ENCODE peak calls at places on chromosomes 4 and X, in ten cellular contexts. O is GM10248, J is MCF 10A, Y is left ventricle myocardium inferior, D is GM23338, U is mesothelial cell of epicardium, X is HFF-Myc, W is IMR-90, T is cardiac fibroblast, Q is astrocyte of the spinal cord. A is an unnamed sample.

GRCh38 chrX:42096262-42096939 is 173.0 kb upstream of the CASK start:
- DNase-seq in O (no peak), J (no peak), Y (no peak), D (no peak), U (no peak), X (peak), W (peak), T (peak), Q (peak), A (no peak)

GRCh38 chrX:103530540-103530939 is 11.3 kb upstream of the RAB40A start:
- DNase-seq in O (no peak), J (no peak), Y (no peak), D (no peak), U (no peak), X (no peak), W (peak), T (no peak), Q (no peak), A (no peak)

GRCh38 chr4:24772952-24773351 is 22.4 kb upstream of the SOD3 start:
- DNase-seq in O (no peak), J (no peak), Y (no peak), D (no peak), U (no peak), X (no peak), W (no peak), T (no peak), Q (no peak), A (no peak)

GRCh38 chrX:67612231-67612630 is 68.4 kb downstream of the AR start:
- DNase-seq in O (no peak), J (peak), Y (no peak), D (no peak), U (no peak), X (no peak), W (peak), T (peak), Q (peak), A (no peak)

GRCh38 chrX:19776753-19777152 is 110.6 kb downstream of the SH3KBP1 start:
- DNase-seq in O (no peak), J (no peak), Y (no peak), D (no peak), U (no peak), X (no peak), W (no peak), T (no peak), Q (no peak), A (no peak)

GRCh38 chr4:68951078-68951805 is at the start of gene UGT2A3:
- DNase-seq in O (no peak), J (no peak), Y (no peak), D (peak), U (no peak), X (no peak), W (no peak), T (no peak), Q (no peak), A (no peak)

GRCh38 chr4:81621490-81621889 is 149.8 kb upstream of the RASGEF1B start:
- DNase-seq in O (no peak), J (no peak), Y (no peak), D (no peak), U (no peak), X (no peak), W (no peak), T (no peak), Q (no peak), A (no peak)

GRCh38 chr4:161937596-161937995 is 226.2 kb downstream of the FSTL5 start:
- DNase-seq in O (no peak), J (no peak), Y (no peak), D (no peak), U (no peak), X (peak), W (no peak), T (no peak), Q (peak), A (no peak)

GRCh38 chr4:6188687-6189305 is 11.6 kb downstream of the JAKMIP1 start:
- DNase-seq in O (no peak), J (no peak), Y (no peak), D (no peak), U (no peak), X (no peak), W (no peak), T (no peak), Q (no peak), A (no peak)

GRCh38 chrX:97309717-97310116 is 426.0 kb downstream of the RPA4 start:
- DNase-seq in O (no peak), J (no peak), Y (no peak), D (no peak), U (no peak), X (no peak), W (no peak), T (no peak), Q (no peak), A (no peak)

GRCh38 chr4:187883836-187884235 is 111.7 kb upstream of the ZFP42 start:
- DNase-seq in O (no peak), J (no peak), Y (no peak), D (peak), U (no peak), X (no peak), W (no peak), T (no peak), Q (no peak), A (no peak)

GRCh38 chr4:8862800-8863758 is 8.6 kb downstream of the HMX1 start:
- DNase-seq in O (no peak), J (no peak), Y (no peak), D (peak), U (no peak), X (no peak), W (no peak), T (no peak), Q (no peak), A (no peak)

GRCh38 chr4:181150173-181150572 is 1093.0 kb upstream of the TENM3 start:
- DNase-seq in O (no peak), J (peak), Y (no peak), D (no peak), U (no peak), X (no peak), W (no peak), T (no peak), Q (peak), A (no peak)

GRCh38 chrX:130523460-130524394 is 121.9 kb downstream of the RBMX2 start:
- DNase-seq in O (no peak), J (no peak), Y (peak), D (peak), U (peak), X (no peak), W (no peak), T (peak), Q (peak), A (no peak)

GRCh38 chr4:150244600-150244999 is 166.4 kb downstream of the DCLK2 start:
- DNase-seq in O (no peak), J (peak), Y (no peak), D (peak), U (no peak), X (no peak), W (peak), T (peak), Q (peak), A (no peak)

GRCh38 chr4:67702166-67702565 is 1.2 kb upstream of the UBA6 start:
- DNase-seq in O (no peak), J (no peak), Y (no peak), D (no peak), U (no peak), X (no peak), W (no peak), T (no peak), Q (no peak), A (no peak)

GRCh38 chr4:566508-567295 is 9.4 kb downstream of the TMEM271 start:
- DNase-seq in O (peak), J (no peak), Y (no peak), D (no peak), U (no peak), X (no peak), W (peak), T (no peak), Q (no peak), A (no peak)

GRCh38 chrX:48919947-48920712 is 1.3 kb upstream of the PIM2 start:
- DNase-seq in O (no peak), J (no peak), Y (no peak), D (no peak), U (no peak), X (no peak), W (no peak), T (no peak), Q (no peak), A (no peak)

GRCh38 chrX:31038585-31039326 is 33.1 kb downstream of the FTHL17 start:
- DNase-seq in O (peak), J (peak), Y (peak), D (peak), U (no peak), X (peak), W (peak), T (peak), Q (peak), A (peak)

GRCh38 chr4:1234811-1235292 is 14.1 kb downstream of the CTBP1 start:
- DNase-seq in O (no peak), J (no peak), Y (peak), D (peak), U (no peak), X (no peak), W (no peak), T (no peak), Q (no peak), A (no peak)

GRCh38 chr4:48692897-48693296 is 87.2 kb downstream of the FRYL start:
- DNase-seq in O (no peak), J (no peak), Y (no peak), D (no peak), U (no peak), X (no peak), W (no peak), T (no peak), Q (no peak), A (no peak)

GRCh38 chr4:48509543-48509942 is 19.5 kb downstream of the ZAR1 start:
- DNase-seq in O (no peak), J (no peak), Y (no peak), D (no peak), U (no peak), X (no peak), W (peak), T (no peak), Q (peak), A (no peak)

GRCh38 chr4:128358903-128359260 is 71.3 kb upstream of the PGRMC2 start:
- DNase-seq in O (no peak), J (no peak), Y (no peak), D (no peak), U (no peak), X (no peak), W (no peak), T (no peak), Q (no peak), A (no peak)

GRCh38 chr4:88138561-88138960 is 19.9 kb downstream of the ABCG2 start:
- DNase-seq in O (no peak), J (peak), Y (no peak), D (no peak), U (no peak), X (peak), W (peak), T (peak), Q (peak), A (no peak)

GRCh38 chr4:76948441-76949292 is 885 bp upstream of the SEPTIN11 start:
- DNase-seq in O (peak), J (peak), Y (peak), D (peak), U (peak), X (no peak), W (peak), T (peak), Q (peak), A (peak)

GRCh38 chr4:154551872-154552686 is 1.9 kb upstream of the PLRG1 start:
- DNase-seq in O (peak), J (peak), Y (peak), D (peak), U (peak), X (peak), W (peak), T (peak), Q (peak), A (peak)

GRCh38 chr4:89519771-89520170 is 212.2 kb upstream of the GPRIN3 start:
- DNase-seq in O (no peak), J (no peak), Y (no peak), D (no peak), U (no peak), X (no peak), W (no peak), T (no peak), Q (no peak), A (no peak)

GRCh38 chr4:101282076-101282844 is 65.1 kb downstream of the PPP3CA start:
- DNase-seq in O (no peak), J (no peak), Y (no peak), D (peak), U (no peak), X (no peak), W (no peak), T (no peak), Q (no peak), A (no peak)

GRCh38 chrX:123959281-123960063 is 2.0 kb upstream of the STAG2 start:
- DNase-seq in O (no peak), J (peak), Y (peak), D (peak), U (peak), X (no peak), W (no peak), T (peak), Q (peak), A (peak)

GRCh38 chr4:3655485-3656429 is 110.4 kb upstream of the ADRA2C start:
- DNase-seq in O (no peak), J (no peak), Y (no peak), D (peak), U (no peak), X (no peak), W (no peak), T (no peak), Q (no peak), A (no peak)

GRCh38 chr4:1399508-1400190 is 6.6 kb downstream of the NKX1-1 start:
- DNase-seq in O (no peak), J (no peak), Y (no peak), D (no peak), U (no peak), X (no peak), W (no peak), T (no peak), Q (no peak), A (no peak)

GRCh38 chr4:168221298-168221697 is 97.3 kb downstream of the DDX60 start:
- DNase-seq in O (no peak), J (peak), Y (no peak), D (no peak), U (no peak), X (peak), W (peak), T (peak), Q (peak), A (no peak)

GRCh38 chr4:110332483-110332882 is 134.1 kb upstream of the ELOVL6 start:
- DNase-seq in O (no peak), J (no peak), Y (no peak), D (no peak), U (no peak), X (no peak), W (no peak), T (no peak), Q (no peak), A (no peak)

DNA sequence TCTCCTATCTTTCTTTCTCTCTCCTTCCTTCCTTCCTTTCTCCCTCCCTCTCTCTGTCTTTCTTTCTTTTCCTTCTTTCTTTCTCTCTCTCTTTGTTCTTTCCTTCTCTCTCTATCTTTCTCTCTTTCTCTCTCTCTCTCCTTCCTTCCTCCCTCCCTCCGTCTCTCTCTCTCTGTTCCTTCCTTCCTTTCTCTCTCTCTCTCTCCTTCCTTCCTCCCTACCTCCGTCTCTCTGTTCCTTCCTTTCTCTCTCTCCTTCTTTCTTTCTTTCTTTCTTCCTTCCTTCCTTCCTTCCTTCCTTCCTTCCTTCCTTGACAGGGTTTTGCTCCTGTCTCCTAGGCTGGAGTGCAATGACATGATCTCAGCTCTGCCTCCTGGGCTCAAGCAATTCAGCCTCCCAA is 24.2 kb upstream of the P2RY8 start:
- DNase-seq in O (no peak), J (no peak), Y (no peak), D (no peak), U (no peak), X (no peak), W (no peak), T (no peak), Q (no peak), A (no peak)
- TF ChIP-seq CTCF in O (no peak), J (no peak), Y (no peak), D (no peak), U (no peak), X (no peak), W (no peak), T (no peak), Q (no peak), A (no peak)

DNA sequence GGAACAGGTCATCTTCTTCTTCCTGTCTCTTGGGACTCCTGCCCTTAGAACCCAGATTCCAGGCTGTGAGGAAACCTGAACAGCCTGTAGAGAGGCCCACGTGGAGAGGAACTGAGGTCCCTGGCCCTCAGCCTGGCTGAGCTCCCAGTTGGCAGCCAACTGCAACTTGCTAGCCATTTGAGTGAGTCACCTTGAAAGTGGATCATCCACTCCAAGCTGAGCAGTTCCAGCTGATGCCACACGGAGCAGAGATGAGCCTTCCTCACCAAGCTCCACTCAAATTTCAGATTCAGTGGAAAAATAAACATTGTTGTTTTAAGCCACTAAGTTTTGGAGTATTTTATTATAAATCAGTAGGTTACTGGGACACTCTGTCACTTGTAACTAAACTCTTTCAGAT is 392.5 kb downstream of the BCOR start:
- DNase-seq in O (no peak), J (peak), Y (peak), D (peak), U (no peak), X (peak), W (peak), T (peak), Q (peak), A (no peak)
- TF ChIP-seq CTCF in O (no peak), J (no peak), Y (peak), D (no peak), U (peak), X (peak), W (peak), T (peak), Q (peak), A (no peak)

DNA sequence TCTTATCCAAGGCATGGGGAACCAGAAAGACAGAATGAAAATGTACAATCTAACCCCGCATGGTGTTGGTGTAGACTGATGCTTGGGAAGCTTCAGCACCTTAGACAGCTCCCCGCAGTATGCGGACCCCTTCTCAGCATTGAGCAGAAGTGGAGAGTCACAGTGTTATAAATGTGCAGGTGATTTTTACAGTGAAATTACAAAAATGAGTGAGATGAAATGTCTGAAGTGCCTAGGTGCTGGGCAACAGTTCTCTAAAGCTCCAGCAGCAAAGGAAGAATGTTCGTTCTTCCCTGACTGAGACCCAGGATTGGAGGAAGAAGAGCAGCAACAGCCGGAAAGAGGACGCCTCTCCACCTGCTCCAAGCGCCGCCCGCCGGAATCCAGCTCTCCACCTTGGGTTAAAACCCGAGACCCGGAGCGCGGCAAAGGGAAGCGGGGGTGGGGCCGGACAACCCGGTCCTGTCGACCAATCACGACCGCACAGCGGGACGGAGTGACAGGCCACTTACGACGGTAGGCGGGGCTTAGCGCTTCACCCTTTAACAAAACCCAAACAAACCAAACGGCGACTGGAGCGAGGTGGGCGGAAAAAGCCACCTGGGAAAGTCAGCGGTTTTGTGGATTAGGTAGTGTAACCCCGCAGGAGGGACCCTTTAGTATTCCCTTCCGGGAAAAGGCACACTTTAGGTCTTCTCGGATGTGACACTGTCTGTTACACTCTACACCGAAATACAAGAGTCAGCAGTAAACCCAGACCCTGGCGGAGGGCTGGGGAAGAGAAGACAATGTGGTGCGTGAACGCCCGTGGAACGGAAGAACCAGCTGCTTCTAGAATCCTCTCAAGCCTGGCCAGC is at the start of gene GLRA3:
- DNase-seq in O (peak), J (peak), Y (no peak), D (peak), U (peak), X (peak), W (no peak), T (peak), Q (peak), A (peak)
- TF ChIP-seq CTCF in O (no peak), J (no peak), Y (no peak), D (peak), U (no peak), X (no peak), W (no peak), T (no peak), Q (no peak), A (no peak)

GRCh38 chr4:73964862-73965611 is 16.8 kb downstream of the PF4 start:
- DNase-seq in O (no peak), J (peak), Y (no peak), D (peak), U (no peak), X (no peak), W (no peak), T (no peak), Q (no peak), A (peak)
- TF ChIP-seq CTCF in O (no peak), J (no peak), Y (peak), D (peak), U (no peak), X (peak), W (peak), T (peak), Q (peak), A (peak)

GRCh38 chr4:19024047-19024446 is 1002.5 kb upstream of the LCORL start:
- DNase-seq in O (no peak), J (no peak), Y (no peak), D (no peak), U (no peak), X (no peak), W (no peak), T (no peak), Q (no peak), A (no peak)
- TF ChIP-seq CTCF in O (no peak), J (no peak), Y (no peak), D (no peak), U (no peak), X (no peak), W (no peak), T (no peak), Q (no peak), A (no peak)

A was measured in endothelial cell.